ENCODE peak calls at places on chromosomes 1 and 21, in eight cellular contexts. S is anterior cingulate cortex; G is NCI-H2029; A is prostate gland; R is SJCRH30; Q is mucosa of descending colon; E is activated naive CD4-positive, alpha-beta T cell treated with anti-CD3 and anti-CD28 coated beads for 36 hours; Z is GDM1. V is an unnamed sample.

GRCh38 chr1:27544818-27545612 is 55.0 kb upstream of the WASF2 start:
- DNase-seq in S (no peak), G (no peak), A (peak), R (peak), Q (no peak), E (no peak), Z (no peak), V (no peak)

GRCh38 chr1:5245348-5245747 is 590.9 kb downstream of the AJAP1 start:
- DNase-seq in S (no peak), G (no peak), A (no peak), R (no peak), Q (no peak), E (no peak), Z (no peak), V (no peak)

GRCh38 chr1:71049951-71050598 is 2.5 kb upstream of the PTGER3 start:
- DNase-seq in S (no peak), G (peak), A (peak), R (peak), Q (no peak), E (peak), Z (peak), V (no peak)

GRCh38 chr1:154334647-154335350 is 9.5 kb downstream of the ATP8B2 start:
- DNase-seq in S (peak), G (peak), A (peak), R (peak), Q (peak), E (peak), Z (peak), V (peak)

GRCh38 chr1:156076609-156077429 is 5.4 kb downstream of the MEX3A start:
- DNase-seq in S (no peak), G (no peak), A (no peak), R (no peak), Q (no peak), E (no peak), Z (no peak), V (peak)

GRCh38 chr1:192311281-192311680 is 5.5 kb upstream of the RGS21 start:
- DNase-seq in S (no peak), G (no peak), A (no peak), R (peak), Q (no peak), E (no peak), Z (no peak), V (no peak)

GRCh38 chr1:80731241-80731894 is 1069.4 kb upstream of the ADGRL2 start:
- DNase-seq in S (no peak), G (peak), A (peak), R (peak), Q (no peak), E (no peak), Z (no peak), V (no peak)

GRCh38 chr1:38071530-38072266 is 25.1 kb upstream of the POU3F1 start:
- DNase-seq in S (no peak), G (no peak), A (peak), R (peak), Q (no peak), E (no peak), Z (no peak), V (no peak)

GRCh38 chr1:40948741-40949528 is 30.6 kb upstream of the CTPS1 start:
- DNase-seq in S (peak), G (peak), A (peak), R (peak), Q (no peak), E (peak), Z (peak), V (peak)

GRCh38 chr1:36652011-36652410 is 169.3 kb upstream of the CSF3R start:
- DNase-seq in S (no peak), G (no peak), A (no peak), R (no peak), Q (no peak), E (no peak), Z (no peak), V (no peak)

GRCh38 chr1:223732993-223733798 is 20.9 kb downstream of the CAPN2 start:
- DNase-seq in S (no peak), G (peak), A (no peak), R (peak), Q (no peak), E (no peak), Z (no peak), V (no peak)

GRCh38 chr21:26717146-26717739 is 128.0 kb downstream of the ADAMTS1 start:
- DNase-seq in S (no peak), G (no peak), A (no peak), R (peak), Q (no peak), E (no peak), Z (no peak), V (no peak)

GRCh38 chr1:67256291-67257172 is 51.1 kb upstream of the IL12RB2 start:
- DNase-seq in S (no peak), G (no peak), A (no peak), R (peak), Q (no peak), E (no peak), Z (no peak), V (no peak)